ENCODE peak calls at places on chromosomes 5 and 9, in four cellular contexts. G, M, C and H are unnamed samples.

GRCh38 chr5:17105744-17106450 is 111.5 kb upstream of the BASP1 start:
- DNase-seq in G (peak), M (no peak), C (peak), H (peak)

GRCh38 chr5:44321176-44321575 is 68.0 kb downstream of the FGF10 start:
- DNase-seq in G (no peak), M (no peak), C (no peak), H (no peak)

GRCh38 chr9:131839281-131840084 is 99.6 kb upstream of the RAPGEF1 start:
- DNase-seq in G (peak), M (no peak), C (peak), H (peak)

GRCh38 chr5:80061541-80061940 is 26.4 kb downstream of the THBS4 start:
- DNase-seq in G (no peak), M (no peak), C (no peak), H (no peak)

GRCh38 chr9:2872941-2873323 is 29.0 kb upstream of the PUM3 start:
- DNase-seq in G (no peak), M (no peak), C (no peak), H (no peak)

GRCh38 chr9:115444941-115445340 is 327.0 kb upstream of the TNC start:
- DNase-seq in G (no peak), M (no peak), C (peak), H (no peak)

GRCh38 chr5:14219800-14220512 is 76.8 kb downstream of the TRIO start:
- DNase-seq in G (no peak), M (no peak), C (no peak), H (no peak)

GRCh38 chr5:132437604-132438275 is 52.8 kb downstream of the IRF1 start:
- DNase-seq in G (peak), M (peak), C (peak), H (peak)

GRCh38 chr5:151667083-151667482 is 19.6 kb downstream of the SPARC start:
- DNase-seq in G (peak), M (no peak), C (peak), H (no peak)

GRCh38 chr9:136023401-136024225 is 62.4 kb upstream of the UBAC1 start:
- DNase-seq in G (peak), M (no peak), C (peak), H (peak)

GRCh38 chr9:120873512-120873911 is 3.5 kb downstream of the PHF19 start:
- DNase-seq in G (no peak), M (no peak), C (no peak), H (no peak)

GRCh38 chr5:66987949-66988838 is 208.4 kb downstream of the CD180 start:
- DNase-seq in G (peak), M (peak), C (peak), H (peak)

GRCh38 chr5:94153736-94154450 is 412.5 kb upstream of the POU5F2 start:
- DNase-seq in G (peak), M (no peak), C (peak), H (no peak)

GRCh38 chr5:59673438-59674058 is 220.0 kb downstream of the PDE4D start:
- DNase-seq in G (peak), M (peak), C (peak), H (peak)

GRCh38 chr5:173016621-173017046 is 33.1 kb downstream of the ATP6V0E1 start:
- DNase-seq in G (peak), M (no peak), C (peak), H (peak)

GRCh38 chr5:80569961-80570786 is at the start of gene ANKRD34B:
- DNase-seq in G (no peak), M (peak), C (peak), H (no peak)

GRCh38 chr5:122715095-122715494 is 59.8 kb upstream of the SNX2 start:
- DNase-seq in G (peak), M (no peak), C (peak), H (peak)

GRCh38 chr5:23684103-23684502 is 176.7 kb downstream of the PRDM9 start:
- DNase-seq in G (no peak), M (no peak), C (no peak), H (no peak)

GRCh38 chr5:1001406-1002270 is 7.0 kb upstream of the NKD2 start:
- DNase-seq in G (no peak), M (no peak), C (no peak), H (no peak)

GRCh38 chr5:150567031-150567680 is 59.2 kb downstream of the NDST1 start:
- DNase-seq in G (peak), M (no peak), C (peak), H (peak)

GRCh38 chr5:104045987-104046386 is 483.4 kb upstream of the NUDT12 start:
- DNase-seq in G (no peak), M (no peak), C (no peak), H (no peak)

GRCh38 chr5:66826696-66827095 is 230.5 kb downstream of the MAST4 start:
- DNase-seq in G (no peak), M (no peak), C (no peak), H (no peak)

GRCh38 chr5:168699002-168699401 is 119.8 kb upstream of the PANK3 start:
- DNase-seq in G (no peak), M (no peak), C (no peak), H (no peak)

GRCh38 chr9:113274474-113275146 is 762 bp downstream of the CDC26 start:
- DNase-seq in G (peak), M (peak), C (peak), H (peak)

GRCh38 chr9:76162751-76163500 is 231.3 kb downstream of the RFK start:
- DNase-seq in G (no peak), M (no peak), C (peak), H (no peak)

GRCh38 chr5:83368835-83369234 is 102.7 kb upstream of the VCAN start:
- DNase-seq in G (peak), M (no peak), C (no peak), H (no peak)

GRCh38 chr5:83917261-83917908 is 196.7 kb upstream of the HAPLN1 start:
- DNase-seq in G (no peak), M (no peak), C (no peak), H (no peak)

GRCh38 chr9:135332979-135333748 is 146.4 kb upstream of the PPP1R26 start:
- DNase-seq in G (no peak), M (no peak), C (no peak), H (no peak)

GRCh38 chr5:77518304-77518703 is 26.2 kb upstream of the WDR41 start:
- DNase-seq in G (peak), M (no peak), C (peak), H (no peak)

GRCh38 chr5:173828952-173829351 is 59.2 kb upstream of the CPEB4 start:
- DNase-seq in G (no peak), M (no peak), C (no peak), H (no peak)

GRCh38 chr9:14198544-14199510 is 115.1 kb downstream of the NFIB start:
- DNase-seq in G (peak), M (no peak), C (peak), H (no peak)

GRCh38 chr5:4511996-4512656 is 628.0 kb upstream of the ADAMTS16 start:
- DNase-seq in G (peak), M (no peak), C (no peak), H (no peak)

GRCh38 chr9:100489836-100490235 is 16.9 kb downstream of the TMEFF1 start:
- DNase-seq in G (no peak), M (no peak), C (no peak), H (no peak)

GRCh38 chr5:152181461-152181860 is 223.6 kb downstream of the NMUR2 start:
- DNase-seq in G (no peak), M (no peak), C (no peak), H (no peak)

DNA sequence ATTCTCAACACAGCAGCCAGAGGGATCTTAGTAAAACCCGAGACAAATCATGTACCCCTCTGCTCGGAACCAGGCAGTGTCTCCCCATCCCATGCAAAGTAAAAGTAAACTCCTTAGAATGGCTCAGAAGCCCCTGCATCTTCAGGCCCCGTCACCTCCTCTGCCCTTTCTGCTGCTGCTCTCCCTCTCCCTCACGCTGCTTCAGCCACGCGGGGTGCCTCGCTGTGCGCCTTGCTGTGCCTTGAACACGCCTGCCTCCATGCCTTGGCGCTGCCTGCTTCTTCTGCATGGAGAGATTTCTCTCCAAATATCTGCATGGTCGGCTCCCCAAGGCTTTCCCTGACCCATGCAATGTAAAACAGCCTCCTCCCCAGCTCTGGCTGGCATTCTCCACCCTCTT is 8.1 kb downstream of the GPRIN1 start:
- DNase-seq in G (no peak), M (no peak), C (no peak), H (no peak)
- TF ChIP-seq CTCF in G (no peak), M (no peak), C (no peak), H (no peak)

GRCh38 chr5:38751103-38751502 is 94.7 kb upstream of the OSMR start:
- DNase-seq in G (peak), M (no peak), C (no peak), H (no peak)
- TF ChIP-seq CTCF in G (peak), M (no peak), C (no peak), H (peak)

DNA sequence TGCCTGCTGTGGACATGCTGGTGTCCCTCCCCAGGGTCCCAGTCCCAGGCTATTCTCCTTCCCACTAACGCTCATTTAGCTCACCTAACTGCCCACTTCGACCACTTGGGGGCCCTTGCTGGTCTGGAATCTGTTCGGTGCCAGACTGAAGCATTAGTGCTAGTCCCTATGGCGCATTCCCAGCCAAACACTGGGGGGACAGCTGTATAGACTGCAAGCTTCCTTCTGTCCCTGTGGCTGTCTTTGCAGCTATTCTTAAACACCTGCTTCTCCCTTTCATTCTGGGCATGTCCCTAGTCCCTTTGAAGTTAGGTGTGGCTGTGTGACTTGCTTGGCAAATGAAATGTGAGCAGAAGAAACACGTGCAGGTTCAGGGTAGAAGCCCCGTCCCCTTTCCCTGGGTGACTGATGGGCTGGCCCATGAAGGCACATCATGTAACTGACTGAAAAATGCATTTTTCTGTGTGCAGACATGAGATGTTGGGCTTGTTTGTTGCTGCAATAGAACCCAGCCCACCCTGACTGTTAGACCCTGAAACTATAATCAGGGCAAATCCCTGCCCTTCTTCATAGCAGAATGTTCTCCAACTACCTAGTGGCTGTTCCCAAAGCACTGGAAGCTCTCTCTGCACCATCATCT is 134.4 kb downstream of the BARX1 start:
- DNase-seq in G (no peak), M (peak), C (no peak), H (no peak)
- TF ChIP-seq CTCF in G (no peak), M (no peak), C (no peak), H (no peak)

DNA sequence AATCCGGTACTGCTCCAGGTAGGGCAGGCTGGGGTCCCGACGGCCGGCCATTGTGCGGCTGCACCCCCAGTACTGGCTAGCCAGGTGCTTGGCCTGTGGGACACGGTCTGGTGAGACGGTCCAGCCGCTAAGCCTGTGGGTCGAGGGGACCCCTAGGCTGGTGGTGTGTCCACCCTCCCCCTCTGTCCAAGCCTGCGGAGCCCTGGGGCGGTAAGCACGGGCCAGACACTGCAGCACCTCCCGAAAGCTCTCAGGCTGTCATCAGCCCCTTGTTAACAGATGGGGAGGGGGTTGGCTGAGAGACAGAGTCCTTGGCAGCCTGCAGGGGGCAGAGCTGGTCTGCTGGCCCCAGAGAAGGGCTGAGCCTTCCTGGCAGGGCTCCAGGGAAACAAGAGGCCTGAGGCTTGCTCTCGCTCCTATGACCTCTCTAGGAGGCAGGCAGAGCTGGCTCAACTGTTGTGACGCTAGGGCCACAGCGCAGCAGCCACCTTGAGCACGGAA is 11.8 kb upstream of the MRNIP start:
- DNase-seq in G (peak), M (no peak), C (no peak), H (peak)
- TF ChIP-seq CTCF in G (peak), M (no peak), C (peak), H (peak)

GRCh38 chr5:139193928-139194327 is 4.2 kb downstream of the SIL1 start:
- DNase-seq in G (peak), M (no peak), C (peak), H (no peak)
- TF ChIP-seq CTCF in G (peak), M (no peak), C (no peak), H (peak)

DNA sequence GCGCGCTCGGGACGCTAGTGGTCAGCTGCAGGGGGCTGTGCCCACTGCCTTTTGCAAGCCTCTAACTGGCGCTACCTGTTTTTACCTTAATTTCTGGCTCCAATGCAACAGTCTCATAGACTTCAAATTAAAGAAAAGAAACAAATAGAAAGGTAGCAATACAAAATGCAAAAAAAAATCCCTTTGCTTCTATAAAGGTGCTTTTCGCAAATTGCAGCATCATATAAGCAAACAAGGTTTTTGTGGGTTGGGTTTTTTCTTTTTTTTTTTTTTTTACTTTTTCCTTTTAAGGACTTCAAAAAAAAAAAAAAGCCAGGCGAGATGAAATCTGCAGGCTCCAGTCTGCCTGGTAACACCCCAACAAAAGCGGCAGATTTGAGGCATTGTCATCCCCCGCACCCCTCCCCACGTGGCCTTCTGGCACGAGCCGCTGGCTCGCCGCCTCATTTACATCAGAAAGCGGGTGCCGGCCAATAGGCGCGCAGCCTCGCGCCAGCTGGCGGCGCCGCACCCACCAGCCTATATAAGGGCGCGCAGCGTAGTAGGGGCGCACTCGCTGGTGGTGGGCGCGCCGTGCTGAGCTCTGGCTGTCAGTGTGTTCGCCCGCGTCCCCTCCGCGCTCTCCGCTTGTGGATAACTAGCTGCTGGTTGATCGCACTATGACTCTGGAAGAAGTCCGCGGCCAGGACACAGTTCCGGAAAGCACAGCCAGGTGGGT is at the start of gene GADD45G:
- DNase-seq in G (peak), M (peak), C (peak), H (peak)
- TF ChIP-seq CTCF in G (no peak), M (no peak), C (no peak), H (no peak)